ENCODE peak calls at places on chromosomes 11 and 22, in five cellular contexts. One of them, this sample, is unnamed.

GRCh38 chr22:19431641-19432091 is at the start of gene HIRA:
- DNase-seq in A549: peak; percentile 80
- DNase-seq in IMR-90: peak; percentile 66
- DNase-seq in GM12878: no peak
- DNase-seq in K562: peak; percentile 92
- DNase-seq in this sample: peak; percentile 92

GRCh38 chr11:93577291-93577690 is 34.1 kb upstream of the SMCO4 start:
- DNase-seq in A549: no peak
- DNase-seq in IMR-90: peak; percentile 36
- DNase-seq in GM12878: no peak
- DNase-seq in K562: no peak
- DNase-seq in this sample: no peak

GRCh38 chr11:10809373-10810199 is 860 bp upstream of the EIF4G2 start:
- DNase-seq in A549: peak; percentile 61
- DNase-seq in IMR-90: peak; percentile 80
- DNase-seq in GM12878: no peak
- DNase-seq in K562: peak; percentile 37
- DNase-seq in this sample: no peak

GRCh38 chr11:67516806-67517205 is 6.4 kb downstream of the CABP2 start:
- DNase-seq in A549: no peak
- DNase-seq in IMR-90: no peak
- DNase-seq in GM12878: no peak
- DNase-seq in K562: no peak
- DNase-seq in this sample: no peak

GRCh38 chr22:35324067-35324466 is 24.4 kb downstream of the TOM1 start:
- DNase-seq in A549: no peak
- DNase-seq in IMR-90: no peak
- DNase-seq in GM12878: no peak
- DNase-seq in K562: no peak
- DNase-seq in this sample: no peak

GRCh38 chr22:24134090-24134846 is 47.0 kb upstream of the SUSD2 start:
- DNase-seq in A549: no peak
- DNase-seq in IMR-90: no peak
- DNase-seq in GM12878: no peak
- DNase-seq in K562: no peak
- DNase-seq in this sample: no peak

GRCh38 chr11:26522912-26523610 is 49.0 kb downstream of the MUC15 start:
- DNase-seq in A549: peak; percentile 64
- DNase-seq in IMR-90: peak; percentile 6
- DNase-seq in GM12878: no peak
- DNase-seq in K562: no peak
- DNase-seq in this sample: no peak

GRCh38 chr11:84384637-84385227 is 1098.6 kb upstream of the CCDC90B start:
- DNase-seq in A549: peak; percentile 49
- DNase-seq in IMR-90: peak; percentile 34
- DNase-seq in GM12878: no peak
- DNase-seq in K562: peak; percentile 27
- DNase-seq in this sample: peak; percentile 25

GRCh38 chr11:75815345-75815983 is 454 bp downstream of the UVRAG start:
- DNase-seq in A549: peak; percentile 27
- DNase-seq in IMR-90: peak; percentile 29
- DNase-seq in GM12878: no peak
- DNase-seq in K562: no peak
- DNase-seq in this sample: no peak

GRCh38 chr11:34340653-34341052 is 17.2 kb downstream of the ABTB2 start:
- DNase-seq in A549: no peak
- DNase-seq in IMR-90: no peak
- DNase-seq in GM12878: no peak
- DNase-seq in K562: no peak
- DNase-seq in this sample: no peak

GRCh38 chr22:41425704-41426365 is 20.8 kb downstream of the TOB2 start:
- DNase-seq in A549: no peak
- DNase-seq in IMR-90: no peak
- DNase-seq in GM12878: no peak
- DNase-seq in K562: no peak
- DNase-seq in this sample: no peak
- TF ChIP-seq RCOR1 in A549: no peak
- TF ChIP-seq RCOR1 in IMR-90: no peak
- TF ChIP-seq RCOR1 in GM12878: no peak
- TF ChIP-seq RCOR1 in K562: no peak
- TF ChIP-seq RCOR1 in this sample: no peak

DNA sequence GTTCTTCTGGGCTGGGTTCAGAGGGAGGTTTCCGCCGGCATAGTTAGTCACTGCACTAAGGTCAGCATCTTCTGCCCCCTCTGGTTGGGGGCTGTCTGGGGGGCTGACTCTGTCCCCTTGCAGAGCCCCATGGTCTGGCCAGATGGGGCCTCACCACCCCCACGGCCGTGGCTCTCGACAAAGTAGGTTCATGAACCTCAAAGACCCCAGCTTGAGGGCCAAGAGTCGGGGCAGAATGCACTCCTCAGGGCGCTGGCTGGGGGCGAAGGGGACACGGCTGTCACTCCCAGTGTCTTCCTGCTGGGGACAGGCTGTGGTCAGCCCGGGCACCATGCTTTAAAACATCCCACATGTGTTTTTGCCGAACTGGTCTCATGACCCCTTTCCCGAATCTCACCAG is 20.8 kb downstream of the ANO1 start:
- DNase-seq in A549: no peak
- DNase-seq in IMR-90: no peak
- DNase-seq in GM12878: no peak
- DNase-seq in K562: no peak
- DNase-seq in this sample: no peak
- TF ChIP-seq RCOR1 in A549: no peak
- TF ChIP-seq RCOR1 in IMR-90: no peak
- TF ChIP-seq RCOR1 in GM12878: no peak
- TF ChIP-seq RCOR1 in K562: no peak
- TF ChIP-seq RCOR1 in this sample: no peak

GRCh38 chr11:119933164-119933563 is 204.2 kb upstream of the NECTIN1 start:
- DNase-seq in A549: no peak
- DNase-seq in IMR-90: no peak
- DNase-seq in GM12878: no peak
- DNase-seq in K562: no peak
- DNase-seq in this sample: peak; percentile 33
- TF ChIP-seq RCOR1 in A549: no peak
- TF ChIP-seq RCOR1 in IMR-90: no peak
- TF ChIP-seq RCOR1 in GM12878: no peak
- TF ChIP-seq RCOR1 in K562: no peak
- TF ChIP-seq RCOR1 in this sample: no peak

GRCh38 chr22:28750471-28750881 is 8.6 kb downstream of the HSCB start:
- DNase-seq in A549: no peak
- DNase-seq in IMR-90: peak; percentile 93
- DNase-seq in GM12878: no peak
- DNase-seq in K562: no peak
- DNase-seq in this sample: no peak
- TF ChIP-seq RCOR1 in A549: no peak
- TF ChIP-seq RCOR1 in IMR-90: no peak
- TF ChIP-seq RCOR1 in GM12878: no peak
- TF ChIP-seq RCOR1 in K562: no peak
- TF ChIP-seq RCOR1 in this sample: no peak

GRCh38 chr11:65109231-65110198 is 2.2 kb upstream of the TM7SF2 start:
- DNase-seq in A549: no peak
- DNase-seq in IMR-90: no peak
- DNase-seq in GM12878: no peak
- DNase-seq in K562: no peak
- DNase-seq in this sample: no peak

GRCh38 chr11:65107078-65107477 is 4.6 kb upstream of the TM7SF2 start:
- DNase-seq in A549: no peak
- DNase-seq in IMR-90: no peak
- DNase-seq in GM12878: no peak
- DNase-seq in K562: no peak
- DNase-seq in this sample: no peak

GRCh38 chr11:65107751-65108468 is 3.8 kb upstream of the TM7SF2 start:
- DNase-seq in A549: no peak
- DNase-seq in IMR-90: no peak
- DNase-seq in GM12878: no peak
- DNase-seq in K562: no peak
- DNase-seq in this sample: no peak

GRCh38 chr11:65110354-65110861 is 1.3 kb upstream of the TM7SF2 start:
- DNase-seq in A549: peak; percentile 81
- DNase-seq in IMR-90: peak; percentile 74
- DNase-seq in GM12878: no peak
- DNase-seq in K562: peak; percentile 77
- DNase-seq in this sample: peak; percentile 91

DNA sequence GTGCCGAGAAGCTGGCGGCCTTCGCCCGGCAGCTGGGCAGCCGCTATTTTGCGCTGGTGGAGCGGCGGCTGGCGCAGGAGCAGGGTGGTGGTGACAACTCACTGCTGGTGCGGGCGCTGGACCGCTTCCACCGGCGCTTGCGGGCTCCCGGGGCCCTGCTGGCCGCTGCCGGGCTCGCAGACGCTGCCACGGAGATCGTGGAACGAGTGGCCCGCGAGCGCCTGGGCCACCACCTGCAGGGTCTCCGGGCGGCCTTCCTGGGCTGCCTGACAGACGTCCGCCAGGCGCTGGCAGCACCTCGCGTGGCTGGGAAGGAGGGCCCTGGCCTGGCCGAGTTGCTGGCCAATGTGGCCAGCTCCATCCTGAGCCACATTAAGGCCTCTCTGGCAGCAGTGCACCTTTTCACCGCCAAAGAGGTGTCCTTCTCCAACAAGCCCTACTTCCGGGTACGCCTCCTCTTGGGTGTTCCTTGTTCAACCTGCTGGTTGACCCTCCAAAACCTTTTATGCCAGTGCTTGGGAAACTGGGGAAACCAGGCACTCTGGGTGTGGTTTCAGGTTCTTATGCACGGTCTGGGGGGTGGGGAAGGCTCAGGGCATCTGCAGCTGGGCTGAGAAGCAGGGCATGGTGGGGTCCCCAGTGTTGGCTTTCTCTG is 3.1 kb upstream of the TM7SF2 start:
- DNase-seq in A549: no peak
- DNase-seq in IMR-90: no peak
- DNase-seq in GM12878: no peak
- DNase-seq in K562: no peak
- DNase-seq in this sample: no peak
- TF ChIP-seq RCOR1 in A549: no peak
- TF ChIP-seq RCOR1 in IMR-90: no peak
- TF ChIP-seq RCOR1 in GM12878: no peak
- TF ChIP-seq RCOR1 in K562: no peak
- TF ChIP-seq RCOR1 in this sample: no peak

DNA sequence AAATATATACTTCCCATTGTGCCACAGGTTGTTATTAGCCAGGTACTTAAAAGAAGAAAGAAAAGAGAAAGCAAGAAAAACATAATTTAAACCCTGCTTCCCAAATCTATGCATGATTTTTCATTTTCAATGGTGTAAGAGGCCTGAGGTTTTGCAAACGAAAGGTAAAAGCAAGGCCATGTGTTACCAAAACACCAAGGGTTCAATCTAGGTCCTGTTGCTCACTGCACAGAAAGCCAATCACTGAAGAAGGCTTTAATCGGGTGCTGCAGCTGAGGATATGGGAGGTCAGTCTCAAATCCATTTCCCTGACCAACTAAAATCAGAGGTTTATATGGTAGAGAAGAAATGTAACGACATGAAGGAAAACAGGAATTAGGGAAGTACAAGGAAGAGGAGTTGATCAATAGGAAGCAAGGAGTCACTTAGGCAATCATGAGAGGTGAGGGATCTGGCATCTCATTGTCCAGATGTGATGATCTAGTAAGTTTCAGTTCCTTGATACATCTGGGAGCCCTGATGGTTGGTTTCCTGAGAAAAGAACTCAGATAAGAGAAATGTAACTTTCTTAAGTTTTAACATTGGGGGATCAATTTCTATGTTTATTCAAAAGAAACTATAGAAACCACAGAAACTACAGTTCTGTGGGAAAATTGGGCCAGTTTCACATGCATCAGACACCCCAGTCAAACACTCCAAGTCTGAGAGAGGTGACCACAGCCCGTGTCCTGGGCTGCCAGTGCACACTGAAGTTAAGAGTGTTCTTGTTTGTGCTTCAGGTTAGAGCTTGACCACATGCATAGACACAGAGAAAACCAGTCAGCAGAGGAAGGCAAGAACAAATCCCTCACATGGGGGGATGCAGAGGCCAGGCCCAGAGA is 18.1 kb upstream of the DKK3 start:
- DNase-seq in A549: no peak
- DNase-seq in IMR-90: no peak
- DNase-seq in GM12878: peak; percentile 23
- DNase-seq in K562: no peak
- DNase-seq in this sample: no peak
- TF ChIP-seq RCOR1 in A549: no peak
- TF ChIP-seq RCOR1 in IMR-90: no peak
- TF ChIP-seq RCOR1 in GM12878: no peak
- TF ChIP-seq RCOR1 in K562: no peak
- TF ChIP-seq RCOR1 in this sample: no peak

GRCh38 chr11:17171342-17171741 is 36.4 kb downstream of the PIK3C2A start:
- DNase-seq in A549: no peak
- DNase-seq in IMR-90: peak; percentile 60
- DNase-seq in GM12878: no peak
- DNase-seq in K562: no peak
- DNase-seq in this sample: no peak
- TF ChIP-seq RCOR1 in A549: no peak
- TF ChIP-seq RCOR1 in IMR-90: no peak
- TF ChIP-seq RCOR1 in GM12878: no peak
- TF ChIP-seq RCOR1 in K562: no peak
- TF ChIP-seq RCOR1 in this sample: no peak

DNA sequence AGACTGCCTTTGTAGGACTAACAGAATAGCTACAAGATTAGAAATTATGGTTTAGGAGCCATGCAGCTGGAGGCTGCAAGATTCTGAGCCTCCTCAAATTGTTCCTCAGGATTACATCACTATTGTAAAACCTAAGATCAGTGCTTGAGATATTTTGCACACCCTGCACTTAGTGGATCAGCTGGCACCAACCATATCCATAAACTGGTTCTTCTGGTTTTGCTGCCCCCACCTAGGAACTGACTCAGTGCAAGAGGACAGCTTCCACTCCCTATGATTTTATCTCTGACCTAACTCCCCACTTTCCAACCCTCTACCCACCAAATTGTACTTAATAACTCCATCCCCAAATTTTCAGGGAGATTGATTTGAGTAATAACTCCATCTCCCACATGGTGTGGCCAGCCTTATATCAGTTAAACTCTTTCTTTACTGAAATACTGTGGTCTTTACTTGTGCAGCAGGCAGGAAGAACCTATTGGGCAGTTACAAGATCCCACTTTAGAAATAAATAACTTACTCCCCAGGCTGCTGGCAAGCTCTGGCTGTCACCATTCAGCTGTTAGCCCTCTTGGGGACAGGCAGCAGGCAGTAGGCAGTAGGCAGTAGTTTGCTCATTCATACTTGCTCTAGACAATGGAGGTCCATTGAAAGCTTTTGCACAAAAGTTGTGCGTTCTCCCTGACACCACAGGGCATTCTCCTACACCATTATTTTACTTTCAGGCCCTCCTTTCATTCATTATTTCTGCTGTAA is 119.0 kb downstream of the SLC17A6 start:
- DNase-seq in A549: no peak
- DNase-seq in IMR-90: no peak
- DNase-seq in GM12878: no peak
- DNase-seq in K562: no peak
- DNase-seq in this sample: no peak
- TF ChIP-seq RCOR1 in A549: no peak
- TF ChIP-seq RCOR1 in IMR-90: no peak
- TF ChIP-seq RCOR1 in GM12878: no peak
- TF ChIP-seq RCOR1 in K562: no peak
- TF ChIP-seq RCOR1 in this sample: no peak